ENCODE peak calls at places on chromosome 13, in six cellular contexts. G is PC-9, Y is upper lobe of left lung, C is fibroblast of lung, Q is thoracic aorta, A is left lung. M is an unnamed sample.

GRCh38 chr13:38045278-38046048 is 175.9 kb upstream of the TRPC4 start:
- DNase-seq in Y (no peak), C (peak; percentile 46), Q (no peak), A (peak; percentile 8), G (peak; percentile 0), M (peak; percentile 47)

GRCh38 chr13:36904219-36904618 is 15.8 kb downstream of the SMAD9 start:
- DNase-seq in Y (no peak), G (no peak), Q (no peak), C (no peak), A (no peak), M (no peak)

GRCh38 chr13:36453518-36453917 is 21.2 kb downstream of the CCNA1 start:
- DNase-seq in Q (no peak), G (no peak), A (no peak), C (no peak), Y (no peak), M (no peak)

GRCh38 chr13:114145256-114145655 is 12.8 kb upstream of the RASA3 start:
- DNase-seq in A (no peak), Q (no peak), C (no peak), Y (no peak), G (no peak), M (no peak)

GRCh38 chr13:75101997-75102720 is 379.8 kb downstream of the TBC1D4 start:
- DNase-seq in C (peak; percentile 25), Y (no peak), A (no peak), Q (no peak), G (no peak), M (no peak)

GRCh38 chr13:41059466-41059865 is 1.8 kb upstream of the WBP4 start:
- DNase-seq in Q (no peak), A (no peak), C (no peak), G (no peak), Y (no peak), M (no peak)

GRCh38 chr13:27851481-27851880 is 59.2 kb downstream of the GSX1 start:
- DNase-seq in A (no peak), C (no peak), Y (no peak), G (no peak), Q (no peak), M (no peak)

GRCh38 chr13:42720116-42720857 is 61.1 kb upstream of the FAM216B start:
- DNase-seq in G (peak; percentile 51), Q (no peak), A (no peak), Y (peak; percentile 52), C (peak; percentile 100), M (peak; percentile 52)

GRCh38 chr13:91417660-91418325 is 19.4 kb downstream of the GPC5 start:
- DNase-seq in Q (no peak), G (no peak), A (no peak), Y (no peak), C (no peak), M (no peak)

GRCh38 chr13:63288576-63288975 is 1872.9 kb upstream of the PCDH20 start:
- DNase-seq in Y (no peak), Q (no peak), G (no peak), A (no peak), C (peak; percentile 56), M (no peak)

GRCh38 chr13:113918580-113918979 is 54.7 kb upstream of the GAS6 start:
- DNase-seq in C (no peak), Q (no peak), Y (peak; percentile 14), A (no peak), G (no peak), M (no peak)

GRCh38 chr13:110126391-110126961 is 180.5 kb downstream of the COL4A1 start:
- DNase-seq in C (peak; percentile 95), Y (peak; percentile 44), A (no peak), Q (no peak), G (peak; percentile 81), M (no peak)

GRCh38 chr13:66805657-66806056 is 424.5 kb downstream of the PCDH9 start:
- DNase-seq in Q (no peak), A (no peak), Y (no peak), C (peak; percentile 95), G (no peak), M (no peak)

GRCh38 chr13:36341718-36342117 is 4.5 kb downstream of the SPART start:
- DNase-seq in A (no peak), Q (no peak), Y (no peak), C (peak; percentile 33), G (no peak), M (no peak)

GRCh38 chr13:51772781-51773180 is 31.2 kb downstream of the DHRS12 start:
- DNase-seq in A (no peak), Y (no peak), Q (no peak), G (no peak), C (no peak), M (no peak)

GRCh38 chr13:43377955-43378354 is 354.6 kb downstream of the DNAJC15 start:
- DNase-seq in G (no peak), A (no peak), C (peak; percentile 6), Y (no peak), Q (no peak), M (no peak)

GRCh38 chr13:57601536-57601935 is 30.0 kb upstream of the PCDH17 start:
- DNase-seq in G (no peak), A (no peak), Q (no peak), Y (no peak), C (no peak), M (no peak)

GRCh38 chr13:28467886-28468519 is 26.9 kb downstream of the FLT1 start:
- DNase-seq in C (no peak), A (no peak), G (no peak), Y (no peak), Q (no peak), M (no peak)

GRCh38 chr13:74158028-74158427 is 23.8 kb upstream of the KLF12 start:
- DNase-seq in A (peak; percentile 68), G (no peak), C (peak; percentile 39), Q (no peak), Y (no peak), M (no peak)

GRCh38 chr13:32427852-32428580 is at the start of gene N4BP2L1:
- DNase-seq in G (peak; percentile 45), Y (peak; percentile 89), Q (peak; percentile 45), C (peak; percentile 34), A (no peak), M (peak; percentile 95)

GRCh38 chr13:48906200-48906599 is 69.5 kb upstream of the FNDC3A start:
- DNase-seq in Y (no peak), Q (no peak), C (no peak), G (no peak), A (no peak), M (no peak)

GRCh38 chr13:48909088-48909389 is 66.7 kb upstream of the FNDC3A start:
- DNase-seq in A (no peak), C (no peak), Q (no peak), Y (no peak), G (no peak), M (no peak)

GRCh38 chr13:48904668-48905290 is 70.9 kb upstream of the FNDC3A start:
- DNase-seq in C (no peak), A (no peak), Q (no peak), Y (no peak), G (no peak), M (no peak)

DNA sequence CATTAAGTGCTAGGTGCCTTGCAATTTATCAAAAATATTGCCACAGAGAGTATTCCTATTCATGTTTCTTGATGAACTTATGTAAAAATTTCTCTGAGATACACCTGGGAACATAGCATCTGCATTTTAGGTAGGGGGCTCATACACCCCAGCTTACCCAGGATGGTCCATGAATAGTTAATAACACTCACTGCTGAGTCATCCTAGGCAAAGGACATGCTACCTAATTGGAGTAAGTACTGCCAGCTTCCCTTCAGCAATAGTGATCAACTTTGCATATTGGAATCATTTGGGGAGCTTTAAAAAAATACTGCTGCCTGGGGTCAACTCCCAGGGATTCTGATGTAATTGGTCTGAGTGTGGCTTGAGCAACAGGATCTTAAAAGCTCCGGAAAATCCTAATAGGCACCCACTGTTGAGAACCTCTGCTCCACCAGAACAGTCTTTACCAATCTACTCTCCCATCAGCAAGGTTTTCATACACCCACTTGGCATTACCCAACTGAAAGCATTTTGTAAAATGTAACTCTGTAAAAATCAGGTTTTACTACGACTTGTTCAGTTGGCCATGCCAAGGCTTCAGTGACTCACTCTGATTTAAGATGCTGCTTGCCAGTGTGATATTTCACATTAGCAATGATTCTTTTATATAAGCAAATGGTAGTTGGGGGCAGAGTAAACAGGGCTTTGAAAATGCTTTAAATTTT is 67.2 kb upstream of the FNDC3A start:
- DNase-seq in Q (peak; percentile 23), Y (no peak), A (no peak), C (peak; percentile 61), G (no peak), M (no peak)
- H3K4me1 ChIP-seq in Q (no peaks in the 10 kb centered on the region), Y (no peaks in the 10 kb centered on the region), A (peaks cover 14% of the 10 kb centered on the region), C (no peaks in the 10 kb centered on the region), G (no peaks in the 10 kb centered on the region), M (no peaks in the 10 kb centered on the region)

GRCh38 chr13:47594833-47595232 is 406.2 kb downstream of the SUCLA2 start:
- DNase-seq in C (peak; percentile 7), Q (no peak), Y (no peak), G (no peak), A (no peak), M (peak; percentile 23)
- TF ChIP-seq CTCF in C (no peak), Q (no peak), Y (no peak), G (no peak), A (no peak), M (peak; percentile 14)

DNA sequence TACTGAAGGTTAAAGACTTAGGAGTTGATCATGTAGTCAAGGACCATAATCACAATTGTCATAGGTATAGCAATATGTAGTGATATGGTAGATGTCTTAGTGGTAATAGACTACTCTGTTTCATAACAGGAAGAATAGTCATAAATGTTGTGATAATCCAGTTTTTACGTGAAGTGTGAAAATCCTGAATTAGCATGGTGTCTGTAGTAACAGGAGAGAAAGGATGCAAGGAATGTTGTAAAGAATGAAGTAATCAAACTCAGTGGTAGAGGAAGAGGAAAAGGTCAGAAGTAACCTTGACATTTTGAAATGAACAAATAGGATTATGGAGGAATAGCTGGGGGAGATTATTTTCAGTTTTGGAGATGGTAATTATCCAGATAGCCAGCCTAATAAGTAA is 5.2 kb downstream of the RAP2A start:
- DNase-seq in C (no peak), A (no peak), Q (no peak), G (no peak), Y (no peak), M (no peak)
- H3K4me1 ChIP-seq in C (no peaks in the 10 kb centered on the region), A (peaks cover 41% of the 10 kb centered on the region), Q (peaks cover 17% of the 10 kb centered on the region), G (peaks cover 17% of the 10 kb centered on the region), Y (peaks cover 26% of the 10 kb centered on the region), M (peaks cover 5% of the 10 kb centered on the region)

GRCh38 chr13:79481685-79482052 is 714 bp downstream of the NDFIP2 start:
- DNase-seq in Q (no peak), A (no peak), G (peak; percentile 27), C (no peak), Y (no peak), M (peak; percentile 43)

GRCh38 chr13:79480954-79481684 is at the start of gene NDFIP2:
- DNase-seq in Y (peak; percentile 84), C (peak; percentile 83), G (peak; percentile 94), Q (peak; percentile 9), A (peak; percentile 96), M (peak; percentile 98)

GRCh38 chr13:79482271-79482970 is 1.5 kb downstream of the NDFIP2 start:
- DNase-seq in A (no peak), Y (no peak), G (no peak), Q (no peak), C (no peak), M (no peak)

GRCh38 chr13:79475569-79475968 is 5.4 kb upstream of the NDFIP2 start:
- DNase-seq in Y (no peak), A (no peak), Q (no peak), C (no peak), G (no peak), M (no peak)

GRCh38 chr13:79477968-79478367 is 3.0 kb upstream of the NDFIP2 start:
- DNase-seq in C (no peak), G (no peak), Y (no peak), Q (no peak), A (no peak), M (peak; percentile 13)
- TF ChIP-seq CTCF in C (no peak), G (no peak), Y (no peak), Q (no peak), A (no peak), M (no peak)